ENCODE peak calls at places on chromosomes 5 and 9, in seven cellular contexts. One of them, this sample, is unnamed. For H3K4me1, the result is how much of the 10 kb centered on the place peaks cover.

GRCh38 chr9:101119206-101119819 is 90.8 kb downstream of the PLPPR1 start:
- DNase-seq in K562: peak
- DNase-seq in ascending aorta: no peak
- DNase-seq in CD8-positive, alpha-beta T cell: no peak
- DNase-seq in left ventricle myocardium inferior: peak
- DNase-seq in upper lobe of right lung: peak
- DNase-seq in PC-9: peak
- DNase-seq in this sample: no peak

GRCh38 chr9:110056062-110056461 is 151.9 kb downstream of the C9orf152 start:
- DNase-seq in K562: no peak
- DNase-seq in ascending aorta: no peak
- DNase-seq in CD8-positive, alpha-beta T cell: no peak
- DNase-seq in left ventricle myocardium inferior: no peak
- DNase-seq in upper lobe of right lung: no peak
- DNase-seq in PC-9: no peak
- DNase-seq in this sample: no peak

GRCh38 chr5:135091286-135091685 is 57.3 kb upstream of the PITX1 start:
- DNase-seq in K562: no peak
- DNase-seq in ascending aorta: peak
- DNase-seq in CD8-positive, alpha-beta T cell: no peak
- DNase-seq in left ventricle myocardium inferior: no peak
- DNase-seq in upper lobe of right lung: peak
- DNase-seq in PC-9: no peak
- DNase-seq in this sample: no peak

GRCh38 chr5:102527547-102527946 is 28.7 kb upstream of the SLCO6A1 start:
- DNase-seq in K562: peak
- DNase-seq in ascending aorta: no peak
- DNase-seq in CD8-positive, alpha-beta T cell: no peak
- DNase-seq in left ventricle myocardium inferior: no peak
- DNase-seq in upper lobe of right lung: no peak
- DNase-seq in PC-9: no peak
- DNase-seq in this sample: no peak

GRCh38 chr9:116286287-116286686 is 132.7 kb downstream of the PAPPA start:
- DNase-seq in K562: no peak
- DNase-seq in ascending aorta: no peak
- DNase-seq in CD8-positive, alpha-beta T cell: no peak
- DNase-seq in left ventricle myocardium inferior: no peak
- DNase-seq in upper lobe of right lung: no peak
- DNase-seq in PC-9: no peak
- DNase-seq in this sample: no peak

GRCh38 chr5:88884435-88884877 is 1.5 kb upstream of the MEF2C start:
- DNase-seq in K562: peak
- DNase-seq in ascending aorta: no peak
- DNase-seq in CD8-positive, alpha-beta T cell: no peak
- DNase-seq in left ventricle myocardium inferior: no peak
- DNase-seq in upper lobe of right lung: no peak
- DNase-seq in PC-9: no peak
- DNase-seq in this sample: no peak

GRCh38 chr5:61674403-61674802 is 342.3 kb downstream of the ZSWIM6 start:
- DNase-seq in K562: no peak
- DNase-seq in ascending aorta: no peak
- DNase-seq in CD8-positive, alpha-beta T cell: no peak
- DNase-seq in left ventricle myocardium inferior: no peak
- DNase-seq in upper lobe of right lung: no peak
- DNase-seq in PC-9: no peak
- DNase-seq in this sample: no peak

GRCh38 chr5:19853616-19854240 is 134.3 kb downstream of the CDH18 start:
- DNase-seq in K562: no peak
- DNase-seq in ascending aorta: no peak
- DNase-seq in CD8-positive, alpha-beta T cell: no peak
- DNase-seq in left ventricle myocardium inferior: no peak
- DNase-seq in upper lobe of right lung: no peak
- DNase-seq in PC-9: peak
- DNase-seq in this sample: no peak

GRCh38 chr5:143456952-143457547 is 53.6 kb upstream of the NR3C1 start:
- DNase-seq in K562: no peak
- DNase-seq in ascending aorta: no peak
- DNase-seq in CD8-positive, alpha-beta T cell: no peak
- DNase-seq in left ventricle myocardium inferior: no peak
- DNase-seq in upper lobe of right lung: no peak
- DNase-seq in PC-9: no peak
- DNase-seq in this sample: no peak

GRCh38 chr9:129323376-129323998 is 145.4 kb upstream of the IER5L start:
- DNase-seq in K562: no peak
- DNase-seq in ascending aorta: peak
- DNase-seq in CD8-positive, alpha-beta T cell: no peak
- DNase-seq in left ventricle myocardium inferior: no peak
- DNase-seq in upper lobe of right lung: no peak
- DNase-seq in PC-9: no peak
- DNase-seq in this sample: no peak

GRCh38 chr5:1129725-1130082 is 17.8 kb upstream of the SLC12A7 start:
- DNase-seq in K562: no peak
- DNase-seq in ascending aorta: no peak
- DNase-seq in CD8-positive, alpha-beta T cell: no peak
- DNase-seq in left ventricle myocardium inferior: no peak
- DNase-seq in upper lobe of right lung: no peak
- DNase-seq in PC-9: peak
- DNase-seq in this sample: no peak

GRCh38 chr9:70043285-70043684 is 363 bp upstream of the MAMDC2 start:
- DNase-seq in K562: no peak
- DNase-seq in ascending aorta: no peak
- DNase-seq in CD8-positive, alpha-beta T cell: no peak
- DNase-seq in left ventricle myocardium inferior: no peak
- DNase-seq in upper lobe of right lung: no peak
- DNase-seq in PC-9: no peak
- DNase-seq in this sample: no peak

DNA sequence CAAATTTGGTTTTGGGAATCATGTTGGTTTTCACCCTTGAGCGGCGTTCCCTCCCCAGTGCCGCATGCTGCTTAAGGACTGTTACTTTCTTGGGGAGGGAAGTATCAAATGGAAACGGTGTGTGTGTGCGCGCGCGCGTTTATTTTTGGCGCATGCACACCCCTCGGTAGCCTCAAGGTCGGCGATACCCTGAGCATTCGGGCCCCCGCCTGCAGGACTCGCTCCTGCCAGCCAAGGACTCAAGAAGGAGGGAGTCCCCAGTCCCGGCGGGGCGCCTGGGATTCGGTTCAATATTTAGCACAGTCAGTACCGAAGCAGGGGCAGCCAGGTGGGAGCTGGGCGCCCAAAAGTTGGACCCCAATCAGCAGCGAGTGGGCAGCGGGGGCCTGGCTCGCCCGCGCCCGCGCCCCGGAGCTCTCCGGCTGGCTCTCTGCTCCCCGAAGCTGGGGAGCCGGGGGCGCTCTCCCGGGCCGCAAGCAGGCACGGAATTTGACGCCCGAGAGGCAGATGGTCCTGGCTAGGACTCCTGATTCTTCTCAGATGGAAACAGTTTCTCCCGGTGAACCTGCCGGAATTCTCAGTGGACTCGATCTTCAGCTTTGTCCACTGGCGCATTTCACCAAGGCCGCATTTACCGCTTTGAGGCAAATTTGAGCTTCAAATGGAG is 305.9 kb upstream of the KCNN2 start:
- DNase-seq in K562: no peak
- DNase-seq in ascending aorta: no peak
- DNase-seq in CD8-positive, alpha-beta T cell: no peak
- DNase-seq in left ventricle myocardium inferior: peak
- DNase-seq in upper lobe of right lung: no peak
- DNase-seq in PC-9: no peak
- DNase-seq in this sample: no peak
- H3K4me3 ChIP-seq in K562: no peak
- H3K4me3 ChIP-seq in ascending aorta: peak
- H3K4me3 ChIP-seq in CD8-positive, alpha-beta T cell: no peak
- H3K4me3 ChIP-seq in left ventricle myocardium inferior: peak
- H3K4me3 ChIP-seq in upper lobe of right lung: peak
- H3K4me3 ChIP-seq in PC-9: no peak
- H3K4me3 ChIP-seq in this sample: no peak

GRCh38 chr5:132479073-132479811 is 11.3 kb downstream of the IRF1 start:
- DNase-seq in K562: no peak
- DNase-seq in ascending aorta: no peak
- DNase-seq in CD8-positive, alpha-beta T cell: no peak
- DNase-seq in left ventricle myocardium inferior: no peak
- DNase-seq in upper lobe of right lung: no peak
- DNase-seq in PC-9: no peak
- DNase-seq in this sample: no peak

GRCh38 chr5:132475939-132476852 is 14.4 kb downstream of the IRF1 start:
- DNase-seq in K562: no peak
- DNase-seq in ascending aorta: no peak
- DNase-seq in CD8-positive, alpha-beta T cell: no peak
- DNase-seq in left ventricle myocardium inferior: no peak
- DNase-seq in upper lobe of right lung: peak
- DNase-seq in PC-9: no peak
- DNase-seq in this sample: peak

GRCh38 chr5:132478498-132478855 is 12.1 kb downstream of the IRF1 start:
- DNase-seq in K562: no peak
- DNase-seq in ascending aorta: no peak
- DNase-seq in CD8-positive, alpha-beta T cell: peak
- DNase-seq in left ventricle myocardium inferior: peak
- DNase-seq in upper lobe of right lung: peak
- DNase-seq in PC-9: no peak
- DNase-seq in this sample: no peak

GRCh38 chr5:132476853-132477729 is 13.5 kb downstream of the IRF1 start:
- DNase-seq in K562: no peak
- DNase-seq in ascending aorta: no peak
- DNase-seq in CD8-positive, alpha-beta T cell: no peak
- DNase-seq in left ventricle myocardium inferior: peak
- DNase-seq in upper lobe of right lung: peak
- DNase-seq in PC-9: no peak
- DNase-seq in this sample: no peak

GRCh38 chr5:132477784-132478497 is 12.6 kb downstream of the IRF1 start:
- DNase-seq in K562: no peak
- DNase-seq in ascending aorta: no peak
- DNase-seq in CD8-positive, alpha-beta T cell: peak
- DNase-seq in left ventricle myocardium inferior: peak
- DNase-seq in upper lobe of right lung: peak
- DNase-seq in PC-9: no peak
- DNase-seq in this sample: no peak
- H3K4me1 ChIP-seq in K562: under half
- H3K4me1 ChIP-seq in ascending aorta: under half
- H3K4me1 ChIP-seq in CD8-positive, alpha-beta T cell: half or more
- H3K4me1 ChIP-seq in left ventricle myocardium inferior: half or more
- H3K4me1 ChIP-seq in upper lobe of right lung: under half
- H3K4me1 ChIP-seq in PC-9: under half
- H3K4me1 ChIP-seq in this sample: half or more

GRCh38 chr9:137251490-137252268 is 593 bp downstream of the STPG3 start:
- DNase-seq in K562: no peak
- DNase-seq in ascending aorta: no peak
- DNase-seq in CD8-positive, alpha-beta T cell: no peak
- DNase-seq in left ventricle myocardium inferior: no peak
- DNase-seq in upper lobe of right lung: no peak
- DNase-seq in PC-9: no peak
- DNase-seq in this sample: no peak

GRCh38 chr9:137250329-137251193 is 525 bp upstream of the STPG3 start:
- DNase-seq in K562: no peak
- DNase-seq in ascending aorta: no peak
- DNase-seq in CD8-positive, alpha-beta T cell: no peak
- DNase-seq in left ventricle myocardium inferior: peak
- DNase-seq in upper lobe of right lung: no peak
- DNase-seq in PC-9: no peak
- DNase-seq in this sample: no peak

GRCh38 chr9:137253717-137254623 is 1.2 kb upstream of the NELFB start:
- DNase-seq in K562: no peak
- DNase-seq in ascending aorta: no peak
- DNase-seq in CD8-positive, alpha-beta T cell: no peak
- DNase-seq in left ventricle myocardium inferior: no peak
- DNase-seq in upper lobe of right lung: no peak
- DNase-seq in PC-9: no peak
- DNase-seq in this sample: no peak

GRCh38 chr9:137252555-137253506 is 1.7 kb downstream of the STPG3 start:
- DNase-seq in K562: peak
- DNase-seq in ascending aorta: no peak
- DNase-seq in CD8-positive, alpha-beta T cell: no peak
- DNase-seq in left ventricle myocardium inferior: no peak
- DNase-seq in upper lobe of right lung: no peak
- DNase-seq in PC-9: peak
- DNase-seq in this sample: no peak

DNA sequence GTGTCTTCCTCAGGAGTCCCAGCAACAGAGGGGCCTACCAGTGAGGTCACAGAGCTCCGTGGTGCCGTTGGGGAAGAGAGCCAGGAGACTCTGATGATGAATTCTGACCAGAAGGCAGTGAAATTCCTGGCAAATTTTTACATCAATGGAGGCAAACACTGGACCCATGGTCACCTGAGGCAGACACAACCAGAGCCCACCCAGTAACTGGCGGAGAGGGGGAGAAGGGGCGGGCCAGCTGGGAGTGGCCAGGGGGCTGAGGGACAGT is at the start of gene STPG3:
- DNase-seq in K562: no peak
- DNase-seq in ascending aorta: no peak
- DNase-seq in CD8-positive, alpha-beta T cell: no peak
- DNase-seq in left ventricle myocardium inferior: no peak
- DNase-seq in upper lobe of right lung: no peak
- DNase-seq in PC-9: no peak
- DNase-seq in this sample: no peak
- H3K27ac ChIP-seq in K562: no peak
- H3K27ac ChIP-seq in ascending aorta: no peak
- H3K27ac ChIP-seq in CD8-positive, alpha-beta T cell: no peak
- H3K27ac ChIP-seq in left ventricle myocardium inferior: peak
- H3K27ac ChIP-seq in upper lobe of right lung: no peak
- H3K27ac ChIP-seq in PC-9: no peak
- H3K27ac ChIP-seq in this sample: no peak

DNA sequence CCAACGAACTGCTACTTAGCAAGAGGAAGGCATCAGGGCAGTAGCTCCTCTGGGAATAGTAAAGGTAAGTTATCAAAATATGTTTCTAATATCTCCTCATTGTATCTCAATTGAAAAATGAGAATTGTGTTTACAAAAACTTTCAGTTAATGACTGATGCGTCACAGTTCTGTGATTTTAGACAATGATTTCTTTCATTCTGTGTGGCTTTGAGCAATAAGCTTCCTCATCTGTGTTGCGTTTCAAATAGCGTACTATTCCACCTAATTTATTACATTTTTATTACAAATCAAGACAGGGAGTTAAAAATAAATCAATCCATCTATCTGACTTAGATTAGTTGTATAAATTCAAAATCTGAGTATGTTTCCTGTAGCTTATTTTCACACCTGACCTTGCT is 145.0 kb downstream of the CAAP1 start:
- DNase-seq in K562: no peak
- DNase-seq in ascending aorta: no peak
- DNase-seq in CD8-positive, alpha-beta T cell: no peak
- DNase-seq in left ventricle myocardium inferior: no peak
- DNase-seq in upper lobe of right lung: no peak
- DNase-seq in PC-9: no peak
- DNase-seq in this sample: no peak
- H3K4me3 ChIP-seq in K562: no peak
- H3K4me3 ChIP-seq in ascending aorta: no peak
- H3K4me3 ChIP-seq in CD8-positive, alpha-beta T cell: no peak
- H3K4me3 ChIP-seq in left ventricle myocardium inferior: no peak
- H3K4me3 ChIP-seq in upper lobe of right lung: no peak
- H3K4me3 ChIP-seq in PC-9: no peak
- H3K4me3 ChIP-seq in this sample: no peak

GRCh38 chr5:34035732-34036131 is 7.3 kb downstream of the C1QTNF3 start:
- DNase-seq in K562: no peak
- DNase-seq in ascending aorta: no peak
- DNase-seq in CD8-positive, alpha-beta T cell: no peak
- DNase-seq in left ventricle myocardium inferior: no peak
- DNase-seq in upper lobe of right lung: no peak
- DNase-seq in PC-9: no peak
- DNase-seq in this sample: no peak
- H3K4me1 ChIP-seq in K562: under half
- H3K4me1 ChIP-seq in ascending aorta: under half
- H3K4me1 ChIP-seq in CD8-positive, alpha-beta T cell: under half
- H3K4me1 ChIP-seq in left ventricle myocardium inferior: under half
- H3K4me1 ChIP-seq in upper lobe of right lung: under half
- H3K4me1 ChIP-seq in PC-9: under half
- H3K4me1 ChIP-seq in this sample: under half

This sample was measured in CD8-positive, alpha-beta memory T cell.